ENCODE peak calls at places on chromosome 14, in nine cellular contexts. One of them, this sample, is unnamed.
A peak's percentile ranks its signal among the peaks of the same experiment; 100 is the strongest.

GRCh38 chr14:49769581-49770211 is 1.7 kb downstream of the KLHDC2 start:
- DNase-seq in NCI-H774: no peak
- DNase-seq in activated naive CD4-positive, alpha-beta T cell treated with anti-CD3 and anti-CD28 coated beads, Interleukin-2, amount 10 ng/mL, durations not matched to agents 7 days and 5 days: no peak
- DNase-seq in HT1080: no peak
- DNase-seq in coronary artery: no peak
- DNase-seq in NCI-H226: no peak
- DNase-seq in NCI-H524: peak; percentile 51
- DNase-seq in activated T-cell treated with anti-CD3 and anti-CD28 coated beads for 24 hours: no peak
- DNase-seq in activated CD4-positive, alpha-beta T cell treated with anti-CD3 and anti-CD28 coated beads, Interleukin-2, amount 50 U/mL, for 1 hour: no peak
- DNase-seq in this sample: no peak

GRCh38 chr14:73338551-73338950 is 101.2 kb downstream of the PAPLN start:
- DNase-seq in coronary artery: no peak
- DNase-seq in NCI-H226: no peak
- DNase-seq in NCI-H524: no peak
- DNase-seq in NCI-H774: no peak
- DNase-seq in HT1080: no peak
- DNase-seq in activated T-cell treated with anti-CD3 and anti-CD28 coated beads for 24 hours: no peak
- DNase-seq in activated naive CD4-positive, alpha-beta T cell treated with anti-CD3 and anti-CD28 coated beads, Interleukin-2, amount 10 ng/mL, durations not matched to agents 7 days and 5 days: no peak
- DNase-seq in activated CD4-positive, alpha-beta T cell treated with anti-CD3 and anti-CD28 coated beads, Interleukin-2, amount 50 U/mL, for 1 hour: no peak
- DNase-seq in this sample: no peak

GRCh38 chr14:88985654-88986053 is 161.2 kb downstream of the TTC8 start:
- DNase-seq in coronary artery: no peak
- DNase-seq in NCI-H226: no peak
- DNase-seq in activated CD4-positive, alpha-beta T cell treated with anti-CD3 and anti-CD28 coated beads, Interleukin-2, amount 50 U/mL, for 1 hour: no peak
- DNase-seq in NCI-H524: peak; percentile 100
- DNase-seq in activated naive CD4-positive, alpha-beta T cell treated with anti-CD3 and anti-CD28 coated beads, Interleukin-2, amount 10 ng/mL, durations not matched to agents 7 days and 5 days: no peak
- DNase-seq in activated T-cell treated with anti-CD3 and anti-CD28 coated beads for 24 hours: no peak
- DNase-seq in HT1080: no peak
- DNase-seq in NCI-H774: no peak
- DNase-seq in this sample: no peak

GRCh38 chr14:100900837-100901390 is 2.6 kb downstream of the RTL1 start:
- DNase-seq in NCI-H524: peak; percentile 87
- DNase-seq in HT1080: peak; percentile 33
- DNase-seq in activated naive CD4-positive, alpha-beta T cell treated with anti-CD3 and anti-CD28 coated beads, Interleukin-2, amount 10 ng/mL, durations not matched to agents 7 days and 5 days: peak; percentile 28
- DNase-seq in NCI-H774: peak; percentile 1
- DNase-seq in NCI-H226: no peak
- DNase-seq in coronary artery: no peak
- DNase-seq in activated CD4-positive, alpha-beta T cell treated with anti-CD3 and anti-CD28 coated beads, Interleukin-2, amount 50 U/mL, for 1 hour: no peak
- DNase-seq in activated T-cell treated with anti-CD3 and anti-CD28 coated beads for 24 hours: no peak
- DNase-seq in this sample: no peak

GRCh38 chr14:41973178-41973577 is 366.5 kb downstream of the LRFN5 start:
- DNase-seq in HT1080: no peak
- DNase-seq in NCI-H226: no peak
- DNase-seq in NCI-H524: no peak
- DNase-seq in activated T-cell treated with anti-CD3 and anti-CD28 coated beads for 24 hours: no peak
- DNase-seq in NCI-H774: no peak
- DNase-seq in activated CD4-positive, alpha-beta T cell treated with anti-CD3 and anti-CD28 coated beads, Interleukin-2, amount 50 U/mL, for 1 hour: no peak
- DNase-seq in activated naive CD4-positive, alpha-beta T cell treated with anti-CD3 and anti-CD28 coated beads, Interleukin-2, amount 10 ng/mL, durations not matched to agents 7 days and 5 days: no peak
- DNase-seq in coronary artery: no peak
- DNase-seq in this sample: no peak

GRCh38 chr14:20623798-20624197 is 17.7 kb downstream of the OR6S1 start:
- DNase-seq in NCI-H226: no peak
- DNase-seq in coronary artery: no peak
- DNase-seq in NCI-H524: no peak
- DNase-seq in NCI-H774: no peak
- DNase-seq in activated naive CD4-positive, alpha-beta T cell treated with anti-CD3 and anti-CD28 coated beads, Interleukin-2, amount 10 ng/mL, durations not matched to agents 7 days and 5 days: no peak
- DNase-seq in activated CD4-positive, alpha-beta T cell treated with anti-CD3 and anti-CD28 coated beads, Interleukin-2, amount 50 U/mL, for 1 hour: no peak
- DNase-seq in HT1080: peak; percentile 50
- DNase-seq in activated T-cell treated with anti-CD3 and anti-CD28 coated beads for 24 hours: no peak
- DNase-seq in this sample: no peak

GRCh38 chr14:104223101-104223809 is 84.9 kb downstream of the KIF26A start:
- DNase-seq in NCI-H226: no peak
- DNase-seq in activated T-cell treated with anti-CD3 and anti-CD28 coated beads for 24 hours: no peak
- DNase-seq in coronary artery: no peak
- DNase-seq in NCI-H524: peak; percentile 92
- DNase-seq in activated naive CD4-positive, alpha-beta T cell treated with anti-CD3 and anti-CD28 coated beads, Interleukin-2, amount 10 ng/mL, durations not matched to agents 7 days and 5 days: no peak
- DNase-seq in activated CD4-positive, alpha-beta T cell treated with anti-CD3 and anti-CD28 coated beads, Interleukin-2, amount 50 U/mL, for 1 hour: no peak
- DNase-seq in NCI-H774: peak; percentile 22
- DNase-seq in HT1080: no peak
- DNase-seq in this sample: no peak

GRCh38 chr14:34277191-34277590 is 184.8 kb downstream of the SPTSSA start:
- DNase-seq in NCI-H774: no peak
- DNase-seq in activated T-cell treated with anti-CD3 and anti-CD28 coated beads for 24 hours: no peak
- DNase-seq in coronary artery: no peak
- DNase-seq in activated naive CD4-positive, alpha-beta T cell treated with anti-CD3 and anti-CD28 coated beads, Interleukin-2, amount 10 ng/mL, durations not matched to agents 7 days and 5 days: no peak
- DNase-seq in NCI-H524: no peak
- DNase-seq in NCI-H226: no peak
- DNase-seq in HT1080: no peak
- DNase-seq in activated CD4-positive, alpha-beta T cell treated with anti-CD3 and anti-CD28 coated beads, Interleukin-2, amount 50 U/mL, for 1 hour: no peak
- DNase-seq in this sample: no peak

GRCh38 chr14:102891111-102891510 is 31.4 kb upstream of the AMN start:
- DNase-seq in activated naive CD4-positive, alpha-beta T cell treated with anti-CD3 and anti-CD28 coated beads, Interleukin-2, amount 10 ng/mL, durations not matched to agents 7 days and 5 days: no peak
- DNase-seq in HT1080: no peak
- DNase-seq in coronary artery: no peak
- DNase-seq in activated T-cell treated with anti-CD3 and anti-CD28 coated beads for 24 hours: no peak
- DNase-seq in NCI-H226: no peak
- DNase-seq in activated CD4-positive, alpha-beta T cell treated with anti-CD3 and anti-CD28 coated beads, Interleukin-2, amount 50 U/mL, for 1 hour: no peak
- DNase-seq in NCI-H774: no peak
- DNase-seq in NCI-H524: no peak
- DNase-seq in this sample: no peak

GRCh38 chr14:104030958-104031357 is 54.5 kb upstream of the ASPG start:
- DNase-seq in activated CD4-positive, alpha-beta T cell treated with anti-CD3 and anti-CD28 coated beads, Interleukin-2, amount 50 U/mL, for 1 hour: no peak
- DNase-seq in NCI-H226: no peak
- DNase-seq in activated naive CD4-positive, alpha-beta T cell treated with anti-CD3 and anti-CD28 coated beads, Interleukin-2, amount 10 ng/mL, durations not matched to agents 7 days and 5 days: no peak
- DNase-seq in coronary artery: no peak
- DNase-seq in NCI-H524: peak; percentile 96
- DNase-seq in HT1080: no peak
- DNase-seq in NCI-H774: no peak
- DNase-seq in activated T-cell treated with anti-CD3 and anti-CD28 coated beads for 24 hours: no peak
- DNase-seq in this sample: no peak

GRCh38 chr14:35878272-35879140 is 52.4 kb downstream of the BRMS1L start:
- DNase-seq in HT1080: peak; percentile 92
- DNase-seq in NCI-H774: no peak
- DNase-seq in NCI-H226: peak; percentile 75
- DNase-seq in NCI-H524: no peak
- DNase-seq in activated naive CD4-positive, alpha-beta T cell treated with anti-CD3 and anti-CD28 coated beads, Interleukin-2, amount 10 ng/mL, durations not matched to agents 7 days and 5 days: no peak
- DNase-seq in activated T-cell treated with anti-CD3 and anti-CD28 coated beads for 24 hours: no peak
- DNase-seq in activated CD4-positive, alpha-beta T cell treated with anti-CD3 and anti-CD28 coated beads, Interleukin-2, amount 50 U/mL, for 1 hour: no peak
- DNase-seq in coronary artery: no peak
- DNase-seq in this sample: no peak

GRCh38 chr14:97719931-97720330 is 922.7 kb downstream of the VRK1 start:
- DNase-seq in NCI-H226: no peak
- DNase-seq in NCI-H524: no peak
- DNase-seq in activated CD4-positive, alpha-beta T cell treated with anti-CD3 and anti-CD28 coated beads, Interleukin-2, amount 50 U/mL, for 1 hour: peak; percentile 48
- DNase-seq in HT1080: no peak
- DNase-seq in activated T-cell treated with anti-CD3 and anti-CD28 coated beads for 24 hours: no peak
- DNase-seq in NCI-H774: no peak
- DNase-seq in coronary artery: no peak
- DNase-seq in activated naive CD4-positive, alpha-beta T cell treated with anti-CD3 and anti-CD28 coated beads, Interleukin-2, amount 10 ng/mL, durations not matched to agents 7 days and 5 days: peak; percentile 76
- DNase-seq in this sample: no peak

GRCh38 chr14:102606296-102606695 is 13.8 kb downstream of the RCOR1 start:
- DNase-seq in NCI-H226: no peak
- DNase-seq in activated naive CD4-positive, alpha-beta T cell treated with anti-CD3 and anti-CD28 coated beads, Interleukin-2, amount 10 ng/mL, durations not matched to agents 7 days and 5 days: no peak
- DNase-seq in coronary artery: no peak
- DNase-seq in NCI-H524: no peak
- DNase-seq in NCI-H774: no peak
- DNase-seq in activated T-cell treated with anti-CD3 and anti-CD28 coated beads for 24 hours: no peak
- DNase-seq in activated CD4-positive, alpha-beta T cell treated with anti-CD3 and anti-CD28 coated beads, Interleukin-2, amount 50 U/mL, for 1 hour: no peak
- DNase-seq in HT1080: no peak
- DNase-seq in this sample: no peak

GRCh38 chr14:65506801-65507200 is 94.3 kb downstream of the FUT8 start:
- DNase-seq in NCI-H226: no peak
- DNase-seq in coronary artery: no peak
- DNase-seq in activated naive CD4-positive, alpha-beta T cell treated with anti-CD3 and anti-CD28 coated beads, Interleukin-2, amount 10 ng/mL, durations not matched to agents 7 days and 5 days: no peak
- DNase-seq in NCI-H524: no peak
- DNase-seq in activated T-cell treated with anti-CD3 and anti-CD28 coated beads for 24 hours: no peak
- DNase-seq in HT1080: no peak
- DNase-seq in activated CD4-positive, alpha-beta T cell treated with anti-CD3 and anti-CD28 coated beads, Interleukin-2, amount 50 U/mL, for 1 hour: no peak
- DNase-seq in NCI-H774: peak; percentile 81
- DNase-seq in this sample: no peak

GRCh38 chr14:69612759-69613145 is 1.4 kb downstream of the SUSD6 start:
- DNase-seq in NCI-H524: peak; percentile 72
- DNase-seq in activated naive CD4-positive, alpha-beta T cell treated with anti-CD3 and anti-CD28 coated beads, Interleukin-2, amount 10 ng/mL, durations not matched to agents 7 days and 5 days: no peak
- DNase-seq in HT1080: peak; percentile 11
- DNase-seq in activated T-cell treated with anti-CD3 and anti-CD28 coated beads for 24 hours: no peak
- DNase-seq in coronary artery: no peak
- DNase-seq in NCI-H774: no peak
- DNase-seq in NCI-H226: no peak
- DNase-seq in activated CD4-positive, alpha-beta T cell treated with anti-CD3 and anti-CD28 coated beads, Interleukin-2, amount 50 U/mL, for 1 hour: no peak
- DNase-seq in this sample: no peak

GRCh38 chr14:52044791-52045522 is 23.9 kb downstream of the NID2 start:
- DNase-seq in activated T-cell treated with anti-CD3 and anti-CD28 coated beads for 24 hours: no peak
- DNase-seq in NCI-H226: peak; percentile 48
- DNase-seq in activated naive CD4-positive, alpha-beta T cell treated with anti-CD3 and anti-CD28 coated beads, Interleukin-2, amount 10 ng/mL, durations not matched to agents 7 days and 5 days: no peak
- DNase-seq in HT1080: peak; percentile 72
- DNase-seq in activated CD4-positive, alpha-beta T cell treated with anti-CD3 and anti-CD28 coated beads, Interleukin-2, amount 50 U/mL, for 1 hour: no peak
- DNase-seq in NCI-H774: no peak
- DNase-seq in NCI-H524: no peak
- DNase-seq in coronary artery: no peak
- DNase-seq in this sample: peak; percentile 58

GRCh38 chr14:29805415-29806123 is 122.1 kb downstream of the PRKD1 start:
- DNase-seq in NCI-H226: peak; percentile 97
- DNase-seq in HT1080: peak; percentile 79
- DNase-seq in activated CD4-positive, alpha-beta T cell treated with anti-CD3 and anti-CD28 coated beads, Interleukin-2, amount 50 U/mL, for 1 hour: no peak
- DNase-seq in NCI-H524: no peak
- DNase-seq in activated naive CD4-positive, alpha-beta T cell treated with anti-CD3 and anti-CD28 coated beads, Interleukin-2, amount 10 ng/mL, durations not matched to agents 7 days and 5 days: no peak
- DNase-seq in NCI-H774: peak; percentile 20
- DNase-seq in activated T-cell treated with anti-CD3 and anti-CD28 coated beads for 24 hours: no peak
- DNase-seq in coronary artery: no peak
- DNase-seq in this sample: no peak

GRCh38 chr14:103393687-103394626 is 8.7 kb downstream of the MARK3 start:
- DNase-seq in activated naive CD4-positive, alpha-beta T cell treated with anti-CD3 and anti-CD28 coated beads, Interleukin-2, amount 10 ng/mL, durations not matched to agents 7 days and 5 days: peak; percentile 24
- DNase-seq in activated CD4-positive, alpha-beta T cell treated with anti-CD3 and anti-CD28 coated beads, Interleukin-2, amount 50 U/mL, for 1 hour: no peak
- DNase-seq in NCI-H774: no peak
- DNase-seq in NCI-H524: peak; percentile 42
- DNase-seq in NCI-H226: no peak
- DNase-seq in HT1080: no peak
- DNase-seq in activated T-cell treated with anti-CD3 and anti-CD28 coated beads for 24 hours: no peak
- DNase-seq in coronary artery: no peak
- DNase-seq in this sample: no peak

GRCh38 chr14:104688755-104689619 is at the start of gene INF2:
- DNase-seq in coronary artery: no peak
- DNase-seq in NCI-H774: peak; percentile 44
- DNase-seq in activated T-cell treated with anti-CD3 and anti-CD28 coated beads for 24 hours: peak; percentile 26
- DNase-seq in HT1080: peak; percentile 69
- DNase-seq in activated CD4-positive, alpha-beta T cell treated with anti-CD3 and anti-CD28 coated beads, Interleukin-2, amount 50 U/mL, for 1 hour: peak; percentile 51
- DNase-seq in NCI-H226: peak; percentile 83
- DNase-seq in activated naive CD4-positive, alpha-beta T cell treated with anti-CD3 and anti-CD28 coated beads, Interleukin-2, amount 10 ng/mL, durations not matched to agents 7 days and 5 days: peak; percentile 71
- DNase-seq in NCI-H524: peak; percentile 71
- DNase-seq in this sample: no peak

GRCh38 chr14:56933446-56933845 is 123.2 kb upstream of the OTX2 start:
- DNase-seq in activated T-cell treated with anti-CD3 and anti-CD28 coated beads for 24 hours: no peak
- DNase-seq in NCI-H524: no peak
- DNase-seq in activated naive CD4-positive, alpha-beta T cell treated with anti-CD3 and anti-CD28 coated beads, Interleukin-2, amount 10 ng/mL, durations not matched to agents 7 days and 5 days: no peak
- DNase-seq in HT1080: no peak
- DNase-seq in NCI-H774: no peak
- DNase-seq in coronary artery: no peak
- DNase-seq in activated CD4-positive, alpha-beta T cell treated with anti-CD3 and anti-CD28 coated beads, Interleukin-2, amount 50 U/mL, for 1 hour: no peak
- DNase-seq in NCI-H226: no peak
- DNase-seq in this sample: no peak

GRCh38 chr14:86654558-86655184 is 1124.7 kb downstream of the FLRT2 start:
- DNase-seq in coronary artery: no peak
- DNase-seq in activated T-cell treated with anti-CD3 and anti-CD28 coated beads for 24 hours: no peak
- DNase-seq in NCI-H774: no peak
- DNase-seq in HT1080: peak; percentile 43
- DNase-seq in NCI-H524: peak; percentile 73
- DNase-seq in NCI-H226: no peak
- DNase-seq in activated naive CD4-positive, alpha-beta T cell treated with anti-CD3 and anti-CD28 coated beads, Interleukin-2, amount 10 ng/mL, durations not matched to agents 7 days and 5 days: peak; percentile 37
- DNase-seq in activated CD4-positive, alpha-beta T cell treated with anti-CD3 and anti-CD28 coated beads, Interleukin-2, amount 50 U/mL, for 1 hour: peak; percentile 2
- DNase-seq in this sample: no peak